ENCODE peak calls at places on chromosomes 2 and 18, in eight cellular contexts. I is HCT116, K is GM23248, Z is GM23338, P is hepatocyte, V is PC-3, Y is SK-N-SH, E is MM.1S. U is an unnamed sample. For H3K9me2, the result is how much of the 10 kb centered on the place peaks cover.

GRCh38 chr18:45860971-45861370 is 35.5 kb downstream of the SIGLEC15 start:
- DNase-seq in V (no peak), Y (no peak), E (no peak), P (no peak), Z (no peak), K (no peak), I (no peak), U (no peak)

GRCh38 chr18:11667578-11667977 is 21.5 kb upstream of the GNAL start:
- DNase-seq in Z (no peak), K (no peak), P (no peak), E (no peak), I (no peak), V (no peak), Y (no peak), U (no peak)

GRCh38 chr2:29113027-29113686 is 2.1 kb upstream of the CLIP4 start:
- DNase-seq in I (peak), V (no peak), E (no peak), Z (no peak), K (peak), P (no peak), Y (no peak), U (no peak)

GRCh38 chr2:157699009-157699408 is 70.3 kb upstream of the ACVR1C start:
- DNase-seq in Y (no peak), K (no peak), V (no peak), P (no peak), Z (no peak), E (no peak), I (no peak), U (no peak)

GRCh38 chr2:179273461-179273962 is 8.9 kb upstream of the SESTD1 start:
- DNase-seq in Y (no peak), V (no peak), K (no peak), I (no peak), E (no peak), Z (no peak), P (no peak), U (no peak)

GRCh38 chr2:121828281-121828731 is 72.9 kb downstream of the TSN start:
- DNase-seq in P (no peak), I (no peak), K (no peak), Z (peak), Y (no peak), E (no peak), V (no peak), U (no peak)

GRCh38 chr2:86480105-86480504 is 38.9 kb downstream of the KDM3A start:
- DNase-seq in E (no peak), Y (no peak), V (no peak), K (peak), P (no peak), Z (no peak), I (no peak), U (no peak)

GRCh38 chr2:173118385-173118784 is 42.7 kb downstream of the MAP3K20 start:
- DNase-seq in K (peak), Z (no peak), E (no peak), I (no peak), P (no peak), V (no peak), Y (no peak), U (no peak)

GRCh38 chr18:39345321-39345720 is 1779.7 kb upstream of the CELF4 start:
- DNase-seq in K (no peak), E (no peak), I (no peak), Z (no peak), V (no peak), P (no peak), Y (no peak), U (no peak)

GRCh38 chr18:52499646-52500045 is 159.6 kb downstream of the DCC start:
- DNase-seq in P (peak), Z (no peak), V (peak), I (no peak), Y (no peak), E (no peak), K (no peak), U (no peak)

GRCh38 chr2:196331143-196331542 is 159.8 kb upstream of the STK17B start:
- DNase-seq in Z (no peak), Y (no peak), K (peak), P (peak), I (no peak), V (peak), E (no peak), U (no peak)

GRCh38 chr18:45423664-45424063 is 191.6 kb upstream of the SLC14A2 start:
- DNase-seq in Z (no peak), V (no peak), I (no peak), K (no peak), Y (no peak), P (no peak), E (no peak), U (no peak)

GRCh38 chr2:19021721-19022120 is 336.7 kb downstream of the OSR1 start:
- DNase-seq in P (no peak), E (no peak), V (no peak), I (no peak), Z (no peak), K (peak), Y (no peak), U (no peak)

GRCh38 chr2:143223556-143223955 is 94.3 kb downstream of the ARHGAP15 start:
- DNase-seq in E (no peak), K (no peak), I (no peak), P (no peak), Z (peak), Y (no peak), V (no peak), U (no peak)
- H3K9me2 ChIP-seq in E (under half), K (under half), I (under half), P (under half), Z (under half), Y (under half), V (under half), U (under half)

GRCh38 chr2:75541430-75541829 is 19.3 kb downstream of the EVA1A start:
- DNase-seq in I (no peak), Z (no peak), Y (no peak), P (no peak), V (no peak), E (no peak), K (no peak), U (no peak)
- H3K4me3 ChIP-seq in I (no peak), Z (no peak), Y (no peak), P (no peak), V (no peak), E (no peak), K (no peak), U (no peak)

DNA sequence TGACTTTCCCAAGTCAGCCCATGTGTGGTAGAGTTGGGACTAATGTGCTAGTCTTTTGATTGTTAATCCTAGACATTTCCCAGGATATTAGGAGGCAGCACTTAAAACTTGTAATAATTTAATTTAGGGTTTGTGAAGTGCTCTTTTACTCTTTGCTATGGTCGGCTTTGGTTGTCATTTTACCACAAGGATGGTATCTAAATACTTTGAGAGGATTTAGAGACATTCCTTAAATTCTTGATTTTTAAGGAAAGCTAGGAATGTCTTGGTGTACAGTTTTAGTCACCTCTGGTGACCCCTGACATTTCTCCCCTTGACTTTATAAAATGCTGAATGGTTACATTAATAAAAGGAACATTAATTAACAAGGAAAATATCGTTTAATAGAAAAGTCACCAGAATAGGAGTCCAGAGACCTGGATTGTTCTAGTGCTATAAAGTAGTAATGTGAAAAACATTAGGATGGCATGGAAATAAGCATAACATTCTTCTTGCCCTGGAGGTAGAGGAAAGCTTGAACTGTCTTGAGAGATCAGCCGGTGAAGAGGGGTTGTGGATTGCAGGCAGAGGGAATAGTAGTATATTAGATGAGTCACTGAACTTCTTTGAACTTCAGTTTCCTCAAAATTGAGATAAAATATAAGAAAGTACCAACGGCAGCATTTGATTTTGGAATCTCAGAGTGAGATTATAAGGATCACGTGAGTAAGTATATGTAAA is 209.2 kb downstream of the MCFD2 start:
- DNase-seq in V (no peak), I (no peak), Y (no peak), Z (no peak), E (no peak), K (peak), P (no peak), U (no peak)
- TF ChIP-seq EZH2phosphoT487 in V (no peak), I (no peak), Y (no peak), Z (no peak), E (no peak), K (no peak), P (no peak), U (no peak)

GRCh38 chr18:36349552-36349951 is 52.0 kb downstream of the FHOD3 start:
- DNase-seq in Y (no peak), K (peak), E (no peak), Z (no peak), V (peak), P (peak), I (no peak), U (no peak)
- H3K9me2 ChIP-seq in Y (under half), K (under half), E (under half), Z (under half), V (under half), P (under half), I (under half), U (under half)

GRCh38 chr2:128472789-128473174 is 154.1 kb upstream of the HS6ST1 start:
- DNase-seq in I (no peak), V (no peak), Y (no peak), E (no peak), Z (no peak), K (peak), P (no peak), U (no peak)
- H3K4me3 ChIP-seq in I (no peak), V (no peak), Y (no peak), E (no peak), Z (no peak), K (no peak), P (no peak), U (no peak)

GRCh38 chr2:229446316-229446715 is 175.2 kb upstream of the PID1 start:
- DNase-seq in Y (no peak), K (peak), I (no peak), Z (no peak), P (no peak), E (no peak), V (no peak), U (no peak)
- TF ChIP-seq EZH2phosphoT487 in Y (no peak), K (no peak), I (no peak), Z (no peak), P (no peak), E (no peak), V (no peak), U (no peak)

DNA sequence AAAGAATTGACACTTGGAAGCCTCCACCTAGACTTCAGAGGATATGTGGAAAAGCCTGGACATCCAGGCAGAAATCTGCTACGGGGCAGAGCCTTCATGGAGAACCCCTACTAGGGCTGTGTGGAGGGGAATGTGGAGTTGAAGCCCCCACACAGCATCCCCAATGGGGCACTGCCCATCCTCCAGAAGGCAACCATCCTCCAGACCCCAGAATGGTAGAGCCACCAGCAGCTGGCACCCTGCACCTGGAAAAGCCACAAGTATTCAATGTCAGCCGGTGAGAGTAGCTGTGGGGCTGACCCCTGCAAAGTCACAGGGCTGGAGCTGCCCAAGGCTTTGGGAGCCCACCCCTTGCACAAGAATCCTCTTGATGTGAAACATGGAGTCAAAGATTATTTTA is 53.6 kb upstream of the SNTG2 start:
- DNase-seq in P (no peak), V (no peak), I (no peak), K (no peak), E (no peak), Z (no peak), Y (no peak), U (no peak)
- H3K9me2 ChIP-seq in P (under half), V (under half), I (under half), K (under half), E (under half), Z (under half), Y (under half), U (under half)

GRCh38 chr2:231761735-231762134 is 19.3 kb downstream of the PDE6D start:
- DNase-seq in Y (no peak), Z (no peak), K (no peak), V (no peak), I (no peak), E (no peak), P (no peak), U (no peak)
- H3K4me3 ChIP-seq in Y (no peak), Z (no peak), K (no peak), V (no peak), I (no peak), E (no peak), P (no peak), U (no peak)

U was measured in OCI-LY7.